ENCODE peak calls at places on chromosome 3, in four cellular contexts. One of them, this sample, is unnamed.

GRCh38 chr3:197001106-197001971 is 28.3 kb downstream of the MELTF start:
- DNase-seq in HepG2: no peak
- DNase-seq in HCT116: no peak
- DNase-seq in K562: no peak
- DNase-seq in this sample: no peak

GRCh38 chr3:58492385-58492970 is 582 bp downstream of the KCTD6 start:
- DNase-seq in HCT116: no peak
- DNase-seq in HepG2: no peak
- DNase-seq in K562: no peak
- DNase-seq in this sample: no peak

GRCh38 chr3:118936811-118937210 is 97.8 kb downstream of the IGSF11 start:
- DNase-seq in HepG2: no peak
- DNase-seq in K562: no peak
- DNase-seq in HCT116: no peak
- DNase-seq in this sample: no peak

GRCh38 chr3:66822059-66823009 is 175.8 kb upstream of the KBTBD8 start:
- DNase-seq in HCT116: peak
- DNase-seq in K562: peak
- DNase-seq in HepG2: peak
- DNase-seq in this sample: no peak

GRCh38 chr3:150170843-150171513 is 200.3 kb upstream of the PFN2 start:
- DNase-seq in HepG2: no peak
- DNase-seq in K562: no peak
- DNase-seq in HCT116: no peak
- DNase-seq in this sample: no peak

GRCh38 chr3:47515864-47516319 is 2.4 kb upstream of the ELP6 start:
- DNase-seq in HCT116: no peak
- DNase-seq in HepG2: no peak
- DNase-seq in K562: no peak
- DNase-seq in this sample: no peak

GRCh38 chr3:63582943-63583500 is 69.5 kb upstream of the SNTN start:
- DNase-seq in HCT116: no peak
- DNase-seq in HepG2: peak
- DNase-seq in K562: no peak
- DNase-seq in this sample: no peak

GRCh38 chr3:8371955-8372600 is 129.5 kb upstream of the LMCD1 start:
- DNase-seq in HepG2: peak
- DNase-seq in HCT116: no peak
- DNase-seq in K562: no peak
- DNase-seq in this sample: no peak

GRCh38 chr3:82672966-82673365 is 911.5 kb upstream of the GBE1 start:
- DNase-seq in HepG2: no peak
- DNase-seq in K562: no peak
- DNase-seq in HCT116: no peak
- DNase-seq in this sample: no peak

GRCh38 chr3:166191406-166191805 is 354.2 kb upstream of the BCHE start:
- DNase-seq in K562: no peak
- DNase-seq in HepG2: no peak
- DNase-seq in HCT116: no peak
- DNase-seq in this sample: no peak

DNA sequence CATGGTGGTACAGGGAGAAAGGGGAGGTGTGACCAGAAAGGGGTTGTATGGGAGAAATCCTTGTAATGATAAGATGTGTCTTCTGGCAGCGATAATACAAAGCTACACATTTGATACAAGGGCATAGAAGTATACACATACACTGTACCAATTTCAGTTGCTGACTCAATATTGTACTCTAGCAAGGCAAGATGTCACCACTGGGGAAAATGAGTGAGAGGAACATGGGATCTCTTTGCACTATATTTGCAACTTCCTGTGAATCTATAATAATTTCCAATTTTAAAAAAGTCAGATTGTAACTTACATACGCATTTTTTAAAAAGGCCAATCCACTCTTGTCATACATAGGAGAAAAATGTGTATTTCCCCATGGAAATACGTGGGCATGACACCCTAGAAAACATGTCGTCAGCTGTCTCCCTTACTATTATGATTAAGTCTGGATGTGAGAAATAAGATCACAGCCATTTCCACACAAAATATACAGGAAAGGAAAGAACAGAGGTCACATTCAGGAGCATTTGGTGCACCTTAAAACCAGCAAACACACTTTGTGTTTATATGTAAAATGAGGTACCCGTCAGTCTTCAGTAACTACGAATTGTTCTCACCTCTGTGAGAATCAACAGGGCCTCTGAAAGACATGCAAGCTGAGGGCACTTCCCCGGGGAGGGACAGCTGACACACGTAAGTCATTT is 22.9 kb downstream of the PRR23E start:
- DNase-seq in HCT116: no peak
- DNase-seq in HepG2: no peak
- DNase-seq in K562: no peak
- DNase-seq in this sample: no peak
- TF ChIP-seq SIN3A in HCT116: no peak
- TF ChIP-seq SIN3A in HepG2: no peak
- TF ChIP-seq SIN3A in K562: no peak
- TF ChIP-seq SIN3A in this sample: no peak

DNA sequence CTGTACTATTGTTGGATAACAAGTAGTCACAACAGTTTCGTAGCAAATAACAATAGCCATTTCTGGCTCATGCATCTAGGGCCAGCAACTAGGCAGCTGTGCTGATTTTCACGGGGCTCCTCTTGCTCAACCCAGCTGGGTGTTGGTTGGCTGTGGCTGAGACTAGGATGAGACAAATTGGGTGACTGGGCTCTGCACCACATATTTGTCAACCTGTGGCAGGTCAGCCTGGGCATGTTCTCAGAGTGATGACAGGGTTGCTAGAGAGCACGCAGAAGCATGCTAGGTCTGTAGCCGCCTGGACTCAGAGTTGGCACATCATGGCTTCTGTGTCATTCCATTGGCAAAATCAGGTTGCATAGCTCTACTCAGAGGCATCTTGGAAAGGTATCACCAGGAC is 175.9 kb downstream of the OTOL1 start:
- DNase-seq in HepG2: no peak
- DNase-seq in K562: no peak
- DNase-seq in HCT116: no peak
- DNase-seq in this sample: no peak
- TF ChIP-seq TCF7L2 in HepG2: no peak
- TF ChIP-seq TCF7L2 in K562: no peak
- TF ChIP-seq TCF7L2 in HCT116: no peak
- TF ChIP-seq TCF7L2 in this sample: no peak

DNA sequence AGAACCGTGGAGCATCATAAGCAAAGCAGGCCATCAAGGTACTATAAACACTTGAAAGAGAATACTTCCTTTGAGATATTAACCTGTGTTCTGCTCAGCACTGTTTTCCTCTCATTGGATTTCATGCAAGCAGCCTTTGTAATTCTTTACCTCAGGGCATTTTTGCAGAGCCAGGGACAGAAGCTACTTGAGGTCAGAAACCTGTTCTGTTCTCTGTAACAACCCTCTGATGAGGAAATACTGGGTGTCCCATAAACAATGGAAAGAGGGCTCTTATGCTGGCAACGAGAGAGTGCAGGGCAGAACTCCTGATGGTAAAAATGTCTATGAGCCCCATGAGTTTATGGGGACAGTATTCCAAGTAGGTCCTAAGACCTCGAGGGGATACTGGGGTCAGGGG is 66.0 kb downstream of the DCLK3 start:
- DNase-seq in HepG2: no peak
- DNase-seq in K562: no peak
- DNase-seq in HCT116: no peak
- DNase-seq in this sample: no peak
- TF ChIP-seq SIN3A in HepG2: no peak
- TF ChIP-seq SIN3A in K562: no peak
- TF ChIP-seq SIN3A in HCT116: no peak
- TF ChIP-seq SIN3A in this sample: no peak

GRCh38 chr3:73762855-73763254 is 138.1 kb upstream of the PDZRN3 start:
- DNase-seq in HCT116: no peak
- DNase-seq in K562: no peak
- DNase-seq in HepG2: no peak
- DNase-seq in this sample: no peak
- TF ChIP-seq TCF7L2 in HCT116: no peak
- TF ChIP-seq TCF7L2 in K562: no peak
- TF ChIP-seq TCF7L2 in HepG2: no peak
- TF ChIP-seq TCF7L2 in this sample: no peak

GRCh38 chr3:4895848-4896247 is 83.4 kb upstream of the BHLHE40 start:
- DNase-seq in K562: no peak
- DNase-seq in HCT116: no peak
- DNase-seq in HepG2: no peak
- DNase-seq in this sample: no peak

GRCh38 chr3:4899654-4900236 is 79.5 kb upstream of the BHLHE40 start:
- DNase-seq in HCT116: no peak
- DNase-seq in K562: no peak
- DNase-seq in HepG2: no peak
- DNase-seq in this sample: no peak

GRCh38 chr3:4900298-4900697 is 78.9 kb upstream of the BHLHE40 start:
- DNase-seq in HCT116: no peak
- DNase-seq in HepG2: no peak
- DNase-seq in K562: no peak
- DNase-seq in this sample: no peak

GRCh38 chr3:4897765-4898453 is 81.3 kb upstream of the BHLHE40 start:
- DNase-seq in K562: no peak
- DNase-seq in HCT116: no peak
- DNase-seq in HepG2: no peak
- DNase-seq in this sample: no peak

GRCh38 chr3:4898454-4899313 is 80.6 kb upstream of the BHLHE40 start:
- DNase-seq in K562: peak
- DNase-seq in HCT116: peak
- DNase-seq in HepG2: no peak
- DNase-seq in this sample: no peak
- TF ChIP-seq SIN3A in K562: no peak
- TF ChIP-seq SIN3A in HCT116: no peak
- TF ChIP-seq SIN3A in HepG2: no peak
- TF ChIP-seq SIN3A in this sample: no peak

DNA sequence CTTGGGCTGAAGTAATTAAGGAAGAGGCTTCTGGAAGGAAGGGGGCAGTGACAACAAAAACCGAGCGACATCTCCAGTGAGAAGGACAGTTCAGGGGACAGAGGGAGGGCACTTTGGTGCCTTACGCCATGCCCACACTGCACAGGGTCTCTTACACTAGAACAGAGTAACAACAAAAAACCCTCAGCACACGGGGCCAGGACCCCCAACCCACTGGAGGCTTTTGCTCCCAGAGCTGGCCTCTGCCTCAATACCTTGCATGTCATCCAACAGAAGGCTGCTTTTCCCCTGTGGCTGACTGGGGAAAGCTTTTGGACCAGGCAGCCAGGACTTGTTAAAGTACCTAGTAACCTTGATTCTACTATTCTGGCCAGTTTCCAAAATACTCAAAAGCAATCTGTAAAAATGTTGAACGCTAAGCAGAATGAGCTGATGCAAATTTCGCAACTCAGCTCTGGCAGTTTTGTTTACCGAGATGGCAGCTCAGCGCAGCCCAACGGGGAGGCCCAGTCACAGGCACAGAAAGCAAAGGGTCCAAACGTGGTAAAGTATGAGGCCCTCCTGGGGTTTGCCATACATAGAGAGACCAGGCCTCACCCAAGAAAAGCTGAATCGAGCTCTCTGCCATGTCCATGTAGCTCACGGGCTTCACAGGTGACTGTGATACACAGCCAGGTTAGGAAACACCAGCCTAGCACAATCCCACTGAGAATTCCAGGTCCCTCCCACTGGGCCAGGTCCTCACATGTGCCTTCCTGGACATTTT is 6.1 kb downstream of the CHCHD4 start:
- DNase-seq in K562: no peak
- DNase-seq in HepG2: peak
- DNase-seq in HCT116: no peak
- DNase-seq in this sample: no peak
- TF ChIP-seq TCF7L2 in K562: no peak
- TF ChIP-seq TCF7L2 in HepG2: no peak
- TF ChIP-seq TCF7L2 in HCT116: no peak
- TF ChIP-seq TCF7L2 in this sample: no peak

DNA sequence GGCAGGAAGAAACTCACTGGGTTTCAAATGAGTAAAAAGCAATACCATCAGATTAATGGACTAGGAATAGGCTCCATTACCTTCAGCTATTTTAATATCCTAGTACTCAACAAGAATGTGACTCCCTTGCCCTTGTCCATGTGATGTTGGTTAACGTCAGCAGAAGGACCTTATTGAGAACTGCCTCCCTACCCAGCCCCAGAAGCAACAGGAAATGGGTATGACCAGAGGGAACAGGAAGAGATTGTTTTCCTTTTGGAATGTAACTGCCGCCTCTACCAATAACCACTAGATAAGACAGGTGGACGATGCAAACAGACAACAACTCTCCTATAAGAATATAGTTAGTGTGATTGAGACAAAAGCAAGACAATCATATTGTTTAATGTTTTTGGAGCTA is 10.4 kb upstream of the MME start:
- DNase-seq in K562: no peak
- DNase-seq in HCT116: no peak
- DNase-seq in HepG2: no peak
- DNase-seq in this sample: no peak
- TF ChIP-seq SIN3A in K562: no peak
- TF ChIP-seq SIN3A in HCT116: no peak
- TF ChIP-seq SIN3A in HepG2: no peak
- TF ChIP-seq SIN3A in this sample: no peak

DNA sequence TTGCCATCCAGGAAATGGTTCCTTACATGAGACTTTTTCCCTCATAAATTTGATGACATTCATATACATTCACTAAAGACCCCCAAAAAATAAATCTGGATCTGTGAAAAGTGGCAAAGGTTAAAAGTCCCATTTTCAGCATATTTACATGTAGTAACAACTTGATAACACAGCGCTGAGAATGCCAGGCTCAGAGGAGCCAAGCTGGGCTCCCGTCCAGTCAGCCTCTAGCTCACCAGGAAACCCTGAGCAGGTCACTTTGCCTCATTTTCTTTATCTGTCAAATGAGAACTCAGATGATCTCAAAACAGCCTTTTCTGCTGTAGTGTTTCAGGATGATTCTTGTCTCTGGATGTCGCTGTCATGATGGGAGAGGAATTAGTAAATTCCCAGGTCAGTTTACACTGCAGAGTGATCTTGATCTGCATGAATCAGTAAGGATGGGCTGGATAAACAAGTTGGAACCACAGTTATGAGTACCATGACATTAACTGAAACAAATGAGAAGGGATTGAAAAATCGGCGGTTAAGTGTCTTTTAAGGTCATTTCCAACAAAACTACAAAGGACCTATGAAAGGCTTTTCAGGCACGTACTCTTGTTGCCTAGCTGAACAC is 82.8 kb downstream of the PPARG start:
- DNase-seq in HCT116: no peak
- DNase-seq in K562: no peak
- DNase-seq in HepG2: no peak
- DNase-seq in this sample: no peak
- TF ChIP-seq TCF7L2 in HCT116: no peak
- TF ChIP-seq TCF7L2 in K562: no peak
- TF ChIP-seq TCF7L2 in HepG2: no peak
- TF ChIP-seq TCF7L2 in this sample: no peak

DNA sequence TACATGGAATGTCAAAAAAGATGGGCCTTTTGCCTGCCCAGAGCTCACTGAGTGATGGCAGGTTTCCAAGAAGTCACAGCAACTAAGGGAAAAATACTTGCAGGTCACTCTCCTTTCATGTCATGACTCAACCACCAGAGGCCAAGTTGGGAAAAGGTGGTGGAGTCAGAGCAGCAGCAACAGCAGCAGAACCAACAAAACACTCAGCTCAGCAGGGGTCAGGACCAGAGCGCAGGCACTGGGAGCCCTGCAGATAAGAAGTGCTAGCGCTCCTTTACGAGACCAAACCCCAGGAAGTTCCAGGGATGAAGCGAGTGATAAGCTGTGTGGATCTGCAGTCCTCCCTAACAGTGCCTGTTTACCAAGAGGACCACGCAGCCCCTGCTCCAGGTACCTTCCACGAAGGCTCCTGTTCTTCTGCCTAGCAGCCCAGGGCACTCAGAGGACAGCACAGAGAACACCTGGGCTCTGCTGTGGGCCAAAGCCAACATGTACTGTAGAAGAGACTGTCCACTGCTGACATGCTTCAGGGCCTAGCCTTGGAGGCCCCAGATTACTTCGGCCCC is 26.0 kb downstream of the POC1A start:
- DNase-seq in K562: peak
- DNase-seq in HepG2: peak
- DNase-seq in HCT116: peak
- DNase-seq in this sample: peak
- TF ChIP-seq SIN3A in K562: no peak
- TF ChIP-seq SIN3A in HepG2: no peak
- TF ChIP-seq SIN3A in HCT116: no peak
- TF ChIP-seq SIN3A in this sample: no peak